ENCODE peak calls at places on chromosomes 6 and 20, in six cellular contexts. P is hepatocyte; V is naive thymus-derived CD4-positive, alpha-beta T cell; Q is endodermal cell; I is IMR-90; M is cardiac muscle cell. L is an unnamed sample. For H3K27me3, the result is how much of the 10 kb centered on the place peaks cover.

GRCh38 chr6:170450946-170451761 is 102.0 kb downstream of the PSMB1 start:
- DNase-seq in P (no peak), V (no peak), Q (peak), I (no peak), M (no peak), L (no peak)

GRCh38 chr20:1225729-1226313 is at the start of gene RAD21L1:
- DNase-seq in P (peak), V (peak), Q (peak), I (peak), M (peak), L (peak)

GRCh38 chr6:13418838-13419237 is 68.6 kb downstream of the GFOD1 start:
- DNase-seq in P (no peak), V (no peak), Q (no peak), I (no peak), M (no peak), L (no peak)

GRCh38 chr6:35312076-35312762 is 14.6 kb downstream of the DEF6 start:
- DNase-seq in P (no peak), V (no peak), Q (peak), I (no peak), M (no peak), L (no peak)

GRCh38 chr6:37663016-37663810 is 34.5 kb downstream of the MDGA1 start:
- DNase-seq in P (no peak), V (no peak), Q (no peak), I (peak), M (peak), L (no peak)

GRCh38 chr20:32325706-32326506 is 32.2 kb upstream of the ASXL1 start:
- DNase-seq in P (peak), V (no peak), Q (no peak), I (peak), M (peak), L (no peak)

GRCh38 chr20:11267131-11267761 is 593.4 kb upstream of the JAG1 start:
- DNase-seq in P (peak), V (no peak), Q (peak), I (peak), M (peak), L (no peak)

GRCh38 chr20:1664911-1665310 is 7.3 kb upstream of the SIRPG start:
- DNase-seq in P (no peak), V (peak), Q (no peak), I (no peak), M (no peak), L (no peak)

GRCh38 chr6:81565071-81565470 is 187.4 kb downstream of the TENT5A start:
- DNase-seq in P (no peak), V (no peak), Q (no peak), I (no peak), M (peak), L (no peak)

GRCh38 chr6:18277181-18278006 is 13.1 kb upstream of the DEK start:
- DNase-seq in P (no peak), V (no peak), Q (peak), I (no peak), M (no peak), L (peak)

GRCh38 chr6:20605581-20605980 is 71.3 kb downstream of the CDKAL1 start:
- DNase-seq in P (no peak), V (no peak), Q (no peak), I (peak), M (peak), L (no peak)

GRCh38 chr6:80872194-80872950 is 765.9 kb downstream of the BCKDHB start:
- DNase-seq in P (no peak), V (no peak), Q (no peak), I (no peak), M (peak), L (no peak)

GRCh38 chr6:35426074-35426473 is 26.1 kb upstream of the FANCE start:
- DNase-seq in P (no peak), V (no peak), Q (peak), I (no peak), M (no peak), L (no peak)

GRCh38 chr20:38256966-38257365 is 3.6 kb downstream of the KIAA1755 start:
- DNase-seq in P (no peak), V (no peak), Q (no peak), I (no peak), M (no peak), L (no peak)

GRCh38 chr20:53736757-53737403 is 143.2 kb upstream of the ZNF217 start:
- DNase-seq in P (no peak), V (no peak), Q (no peak), I (peak), M (peak), L (peak)

GRCh38 chr6:52727908-52728307 is 35.4 kb downstream of the GSTA2 start:
- DNase-seq in P (no peak), V (no peak), Q (no peak), I (no peak), M (no peak), L (no peak)

GRCh38 chr6:2187826-2188225 is 57.6 kb downstream of the GMDS start:
- DNase-seq in P (no peak), V (no peak), Q (no peak), I (no peak), M (no peak), L (no peak)

GRCh38 chr6:170011233-170012142 is 260.1 kb downstream of the ERMARD start:
- DNase-seq in P (no peak), V (no peak), Q (no peak), I (no peak), M (no peak), L (no peak)

GRCh38 chr20:4920655-4921054 is 80.7 kb downstream of the SLC23A2 start:
- DNase-seq in P (no peak), V (no peak), Q (no peak), I (no peak), M (no peak), L (no peak)

GRCh38 chr20:4919047-4919704 is 82.1 kb downstream of the SLC23A2 start:
- DNase-seq in P (no peak), V (no peak), Q (peak), I (no peak), M (no peak), L (no peak)

GRCh38 chr20:4916991-4917881 is 84.1 kb downstream of the SLC23A2 start:
- DNase-seq in P (no peak), V (no peak), Q (no peak), I (peak), M (peak), L (no peak)

GRCh38 chr20:4920131-4920530 is 81.2 kb downstream of the SLC23A2 start:
- DNase-seq in P (no peak), V (no peak), Q (no peak), I (no peak), M (no peak), L (no peak)

DNA sequence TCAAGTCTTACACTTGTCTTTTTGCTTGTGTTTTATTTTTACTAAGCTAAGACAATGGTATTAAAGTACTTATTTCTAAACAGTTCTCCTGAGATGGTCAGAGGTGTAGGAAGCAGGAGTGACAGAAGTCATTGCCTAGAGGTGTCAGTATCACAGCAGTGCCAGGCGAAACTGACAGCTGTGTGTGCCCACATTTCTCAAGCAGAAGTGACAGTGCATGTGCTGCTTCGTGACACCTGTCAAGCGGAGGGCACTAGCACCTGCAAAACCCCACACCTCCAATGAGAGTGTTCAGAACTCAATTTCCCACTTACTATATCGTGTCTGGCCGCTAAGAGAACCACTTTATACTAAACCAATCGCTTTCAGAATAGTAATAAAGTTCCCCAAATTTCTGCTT is 82.8 kb downstream of the SLC23A2 start:
- DNase-seq in P (no peak), V (no peak), Q (no peak), I (no peak), M (no peak), L (no peak)
- H3K27me3 ChIP-seq in P (under half), V (under half), Q (under half), I (under half), M (under half), L (under half)

DNA sequence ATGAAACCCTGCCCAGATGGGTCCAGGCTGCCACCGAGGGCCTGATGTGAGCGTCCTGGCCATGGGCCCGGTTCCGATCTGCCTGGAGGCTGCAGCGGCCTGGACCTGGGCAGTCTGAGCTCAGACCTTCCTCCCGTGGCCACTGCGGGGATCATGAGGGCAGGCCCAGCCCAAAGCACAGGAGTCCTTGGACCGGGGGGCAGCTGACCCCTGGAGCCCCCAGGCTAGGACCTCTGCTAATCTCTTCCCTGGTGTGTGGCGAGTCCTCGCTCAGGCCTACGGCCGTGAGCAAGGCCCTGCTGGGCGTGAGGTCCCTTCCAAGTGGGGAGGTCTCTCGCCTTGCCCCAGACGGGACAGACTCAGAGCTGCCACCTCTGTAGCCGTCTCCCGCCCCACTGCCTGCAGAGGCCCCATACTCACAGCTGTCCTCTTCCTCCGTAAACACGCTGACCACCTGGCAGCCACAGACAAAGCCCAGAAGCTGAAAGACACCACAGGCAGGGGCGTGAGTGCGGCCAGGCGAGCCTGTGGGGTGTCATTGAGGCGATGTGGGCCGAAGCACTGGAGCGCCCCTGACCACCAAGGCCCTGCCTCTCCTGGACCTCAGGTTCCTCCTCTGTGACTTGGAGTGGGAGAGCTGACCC is 8.0 kb downstream of the BIRC7 start:
- DNase-seq in P (no peak), V (no peak), Q (no peak), I (no peak), M (no peak), L (no peak)
- H3K27me3 ChIP-seq in P (under half), V (under half), Q (under half), I (under half), M (under half), L (under half)

DNA sequence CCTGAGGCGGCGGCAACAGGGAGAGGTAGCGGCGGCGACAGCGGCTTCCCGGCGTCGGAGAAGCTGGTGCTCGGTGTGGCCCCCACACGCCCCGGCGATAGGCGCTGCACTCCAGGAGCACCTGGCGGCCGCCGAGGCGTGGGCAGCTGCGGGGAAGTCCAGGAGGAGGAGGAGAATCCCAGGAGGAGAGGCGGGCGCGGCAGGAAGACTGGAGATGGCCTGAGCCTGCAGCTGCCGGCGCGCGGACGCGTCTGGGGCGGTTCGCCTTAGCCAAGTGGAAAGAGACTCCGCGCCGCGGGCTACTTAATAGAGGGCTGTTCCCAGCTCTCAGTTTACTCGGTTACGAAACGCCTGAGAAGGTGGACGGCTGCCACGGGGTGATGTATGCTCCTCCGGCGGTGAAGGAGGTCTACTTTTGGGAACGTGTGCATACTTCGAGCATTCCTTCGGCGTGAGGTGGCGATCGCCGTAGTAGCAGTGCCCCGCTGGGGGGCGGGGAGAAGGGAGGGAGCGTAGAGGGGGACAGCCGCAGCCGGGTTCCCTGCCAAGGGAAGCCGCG is at the start of gene COL12A1:
- DNase-seq in P (peak), V (no peak), Q (peak), I (peak), M (peak), L (peak)
- H3K27me3 ChIP-seq in P (half or more), V (under half), Q (half or more), I (under half), M (half or more), L (half or more)

GRCh38 chr20:35947489-35947888 is 6.8 kb downstream of the SCAND1 start:
- DNase-seq in P (peak), V (no peak), Q (peak), I (peak), M (peak), L (peak)

GRCh38 chr20:35942243-35942642 is 12.1 kb downstream of the SCAND1 start:
- DNase-seq in P (no peak), V (no peak), Q (no peak), I (no peak), M (no peak), L (peak)

GRCh38 chr20:35944189-35944588 is 10.1 kb downstream of the SCAND1 start:
- DNase-seq in P (no peak), V (no peak), Q (no peak), I (no peak), M (no peak), L (no peak)

GRCh38 chr20:35939264-35939663 is 15.0 kb downstream of the SCAND1 start:
- DNase-seq in P (no peak), V (no peak), Q (no peak), I (peak), M (no peak), L (no peak)

GRCh38 chr20:35941620-35942019 is 12.7 kb downstream of the SCAND1 start:
- DNase-seq in P (no peak), V (no peak), Q (no peak), I (no peak), M (no peak), L (no peak)
- H3K27me3 ChIP-seq in P (under half), V (under half), Q (under half), I (under half), M (under half), L (under half)

DNA sequence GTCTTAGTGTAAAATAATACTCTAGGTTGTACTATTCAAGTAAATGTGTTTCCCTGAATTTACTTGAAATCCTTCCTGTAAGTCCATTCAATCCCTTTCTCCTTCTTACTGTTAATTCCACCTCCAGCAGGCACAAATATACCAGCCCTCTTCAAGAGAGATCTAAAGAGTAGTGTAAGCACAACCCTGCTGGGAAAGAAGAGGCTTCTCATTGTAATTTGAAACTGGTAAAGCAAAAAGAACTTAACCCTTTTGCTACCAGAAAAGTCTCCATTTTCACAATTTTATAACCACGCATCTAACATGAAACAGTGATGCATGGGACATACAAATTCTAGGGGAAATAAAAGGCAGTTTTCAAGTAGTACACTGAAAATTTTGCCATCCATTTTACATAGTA is at the start of gene BMP5:
- DNase-seq in P (peak), V (no peak), Q (no peak), I (no peak), M (no peak), L (no peak)
- H3K27me3 ChIP-seq in P (under half), V (under half), Q (under half), I (under half), M (under half), L (under half)

GRCh38 chr6:167712332-167713087 is 114.2 kb upstream of the AFDN start:
- DNase-seq in P (no peak), V (no peak), Q (peak), I (no peak), M (no peak), L (no peak)
- H3K27me3 ChIP-seq in P (under half), V (under half), Q (under half), I (under half), M (under half), L (under half)

DNA sequence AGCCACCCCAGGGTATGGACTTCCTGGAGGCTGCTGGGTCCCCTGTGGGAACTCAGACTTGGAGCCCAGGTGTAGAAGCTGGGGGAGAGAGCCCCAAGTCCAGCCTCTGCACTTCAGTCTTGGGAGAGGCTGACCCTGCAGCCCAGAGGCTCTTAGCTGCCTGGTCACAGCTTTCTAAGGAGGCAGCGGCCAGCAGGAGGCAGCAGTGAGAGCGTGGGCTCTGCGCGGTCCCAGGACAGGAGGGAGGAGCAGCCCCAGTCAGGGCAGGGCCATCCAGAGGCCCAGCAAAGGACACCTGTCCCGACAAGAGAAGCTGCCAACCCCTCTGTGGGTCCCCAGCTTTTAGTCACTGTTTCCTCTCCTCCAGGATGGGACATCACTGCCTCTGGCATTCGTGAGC is 9.4 kb downstream of the TREML2 start:
- DNase-seq in P (peak), V (no peak), Q (peak), I (no peak), M (peak), L (peak)
- H3K27me3 ChIP-seq in P (under half), V (under half), Q (under half), I (under half), M (under half), L (under half)

GRCh38 chr20:59359908-59360307 is 59.5 kb downstream of the EDN3 start:
- DNase-seq in P (no peak), V (no peak), Q (no peak), I (no peak), M (no peak), L (no peak)

GRCh38 chr20:59365611-59366284 is 65.3 kb downstream of the EDN3 start:
- DNase-seq in P (no peak), V (no peak), Q (no peak), I (no peak), M (no peak), L (no peak)

GRCh38 chr20:59364611-59365010 is 64.2 kb downstream of the EDN3 start:
- DNase-seq in P (no peak), V (no peak), Q (no peak), I (no peak), M (no peak), L (no peak)

GRCh38 chr20:59360934-59361333 is 60.5 kb downstream of the EDN3 start:
- DNase-seq in P (no peak), V (no peak), Q (no peak), I (no peak), M (no peak), L (no peak)

GRCh38 chr20:59363094-59363493 is 62.7 kb downstream of the EDN3 start:
- DNase-seq in P (no peak), V (no peak), Q (no peak), I (no peak), M (no peak), L (peak)
- H3K27me3 ChIP-seq in P (under half), V (under half), Q (under half), I (under half), M (under half), L (under half)

DNA sequence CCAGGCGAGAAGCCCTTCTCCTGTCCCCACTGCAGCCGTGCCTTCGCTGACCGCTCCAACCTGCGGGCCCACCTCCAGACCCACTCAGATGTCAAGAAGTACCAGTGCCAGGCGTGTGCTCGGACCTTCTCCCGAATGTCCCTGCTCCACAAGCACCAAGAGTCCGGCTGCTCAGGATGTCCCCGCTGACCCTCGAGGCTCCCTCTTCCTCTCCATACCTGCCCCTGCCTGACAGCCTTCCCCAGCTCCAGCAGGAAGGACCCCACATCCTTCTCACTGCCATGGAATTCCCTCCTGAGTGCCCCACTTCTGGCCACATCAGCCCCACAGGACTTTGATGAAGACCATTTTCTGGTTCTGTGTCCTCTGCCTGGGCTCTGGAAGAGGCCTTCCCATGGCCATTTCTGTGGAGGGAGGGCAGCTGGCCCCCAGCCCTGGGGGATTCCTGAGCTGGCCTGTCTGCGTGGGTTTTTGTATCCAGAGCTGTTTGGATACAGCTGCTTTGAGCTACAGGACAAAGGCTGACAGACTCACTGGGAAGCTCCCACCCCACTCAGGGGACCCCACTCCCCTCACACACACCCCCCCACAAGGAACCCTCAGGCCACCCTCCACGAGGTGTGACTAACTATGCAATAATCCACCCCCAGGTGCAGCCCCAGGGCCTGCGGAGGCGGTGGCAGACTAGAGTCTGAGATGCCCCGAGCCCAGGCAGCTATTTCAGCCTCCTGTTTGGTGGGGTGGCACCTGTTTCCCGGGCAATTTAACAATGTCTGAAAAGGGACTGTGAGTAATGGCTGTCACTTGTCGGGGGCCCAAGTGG is 5.3 kb downstream of the SNAI1 start:
- DNase-seq in P (no peak), V (no peak), Q (no peak), I (peak), M (peak), L (no peak)
- H3K27me3 ChIP-seq in P (under half), V (under half), Q (under half), I (under half), M (under half), L (under half)

DNA sequence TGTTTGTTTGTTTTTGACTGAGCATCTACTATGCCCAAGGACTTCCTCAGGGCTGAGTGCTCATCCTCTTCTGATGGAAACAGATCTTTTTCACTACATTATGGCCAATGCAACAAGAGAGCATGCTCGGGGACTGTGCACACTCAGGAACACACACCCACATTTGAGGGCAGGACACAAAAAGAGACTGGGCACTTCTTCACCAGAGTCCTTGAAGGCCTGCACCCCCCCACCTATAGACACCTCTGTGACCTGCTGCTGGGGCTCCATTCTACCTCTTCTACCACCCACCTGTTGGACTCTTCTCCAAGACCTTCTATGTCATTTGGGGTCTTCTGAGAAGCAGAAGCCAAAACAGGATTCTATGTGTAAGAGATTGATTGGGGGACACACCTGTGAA is 9.2 kb upstream of the MAFB start:
- DNase-seq in P (no peak), V (no peak), Q (no peak), I (no peak), M (no peak), L (no peak)
- H3K27me3 ChIP-seq in P (half or more), V (under half), Q (half or more), I (under half), M (half or more), L (half or more)